ENCODE peak calls at places on chromosome 4, in seven cellular contexts. S is HCT116, F is SK-N-SH, D is K562, T is GM12878, H is H1, A is HepG2. J is an unnamed sample.

GRCh38 chr4:8093587-8094274 is 64.9 kb downstream of the ABLIM2 start:
- DNase-seq in D (no peak), A (no peak), S (no peak), H (no peak), F (no peak), T (no peak), J (no peak)

GRCh38 chr4:124526760-124527159 is 185.8 kb downstream of the ANKRD50 start:
- DNase-seq in S (no peak), F (no peak), T (no peak), A (peak; percentile 76), D (no peak), H (no peak), J (no peak)

GRCh38 chr4:8079916-8080753 is 78.5 kb downstream of the ABLIM2 start:
- DNase-seq in T (no peak), F (no peak), S (no peak), D (no peak), A (no peak), H (no peak), J (no peak)

GRCh38 chr4:98377626-98378025 is 116.4 kb downstream of the RAP1GDS1 start:
- DNase-seq in A (no peak), D (no peak), S (no peak), T (no peak), F (no peak), H (no peak), J (no peak)

GRCh38 chr4:100086766-100087431 is 103.4 kb downstream of the DDIT4L start:
- DNase-seq in A (no peak), H (no peak), D (no peak), S (no peak), F (no peak), T (no peak), J (no peak)

GRCh38 chr4:88143504-88143903 is 14.9 kb downstream of the ABCG2 start:
- DNase-seq in A (no peak), T (no peak), D (no peak), S (peak; percentile 68), F (no peak), H (no peak), J (no peak)

GRCh38 chr4:80614319-80614718 is 278.8 kb downstream of the CFAP299 start:
- DNase-seq in A (no peak), H (peak; percentile 2), F (no peak), S (no peak), D (no peak), T (no peak), J (no peak)

GRCh38 chr4:130574215-130574614 is 1478.3 kb downstream of the C4orf33 start:
- DNase-seq in F (no peak), H (no peak), A (no peak), T (no peak), D (no peak), S (no peak), J (no peak)

GRCh38 chr4:109921384-109921808 is 8.7 kb downstream of the EGF start:
- DNase-seq in T (no peak), A (no peak), H (no peak), S (no peak), D (no peak), F (no peak), J (no peak)

GRCh38 chr4:141158219-141158618 is 24.9 kb upstream of the RNF150 start:
- DNase-seq in T (no peak), A (peak; percentile 31), D (peak; percentile 32), F (peak; percentile 39), H (no peak), S (peak; percentile 33), J (peak; percentile 53)

GRCh38 chr4:53943345-53944085 is 120.9 kb downstream of the CHIC2 start:
- DNase-seq in T (no peak), F (no peak), A (no peak), H (no peak), D (no peak), S (peak; percentile 85), J (no peak)

GRCh38 chr4:74969507-74970474 is 36.9 kb downstream of the PARM1 start:
- DNase-seq in A (no peak), H (no peak), T (no peak), F (peak; percentile 20), D (no peak), S (no peak), J (no peak)

GRCh38 chr4:6658204-6658585 is 17.7 kb downstream of the MRFAP1 start:
- DNase-seq in F (no peak), D (no peak), H (no peak), A (no peak), S (no peak), T (no peak), J (no peak)

GRCh38 chr4:110414590-110414989 is 61.4 kb upstream of the ENPEP start:
- DNase-seq in H (no peak), F (no peak), S (no peak), T (no peak), D (no peak), A (no peak), J (no peak)

GRCh38 chr4:108592674-108592986 is 27.7 kb upstream of the RPL34 start:
- DNase-seq in S (no peak), D (no peak), H (no peak), A (peak; percentile 72), T (no peak), F (no peak), J (no peak)

GRCh38 chr4:3753711-3754412 is 12.3 kb upstream of the ADRA2C start:
- DNase-seq in A (no peak), S (no peak), F (no peak), H (no peak), T (no peak), D (no peak), J (no peak)

GRCh38 chr4:184814686-184815045 is 11.1 kb downstream of the ACSL1 start:
- DNase-seq in A (no peak), D (no peak), S (no peak), F (no peak), T (no peak), H (no peak), J (no peak)

GRCh38 chr4:26412381-26413372 is 77.6 kb downstream of the CCKAR start:
- DNase-seq in S (no peak), A (no peak), D (no peak), T (no peak), F (no peak), H (no peak), J (no peak)

GRCh38 chr4:5051210-5051691 is at the start of gene STK32B:
- DNase-seq in H (peak; percentile 57), T (no peak), A (no peak), F (peak; percentile 70), S (no peak), D (peak; percentile 59), J (peak; percentile 60)

GRCh38 chr4:118849867-118850812 is 14.2 kb upstream of the SEC24D start:
- DNase-seq in H (peak; percentile 62), D (no peak), A (no peak), T (no peak), S (no peak), F (no peak), J (peak; percentile 15)

GRCh38 chr4:7435411-7436095 is 823 bp upstream of the PSAPL1 start:
- DNase-seq in T (no peak), A (peak; percentile 44), D (no peak), S (no peak), F (no peak), H (no peak), J (no peak)

GRCh38 chr4:72971572-72971971 is 97.9 kb downstream of the COX18 start:
- DNase-seq in F (no peak), T (no peak), S (no peak), H (no peak), D (no peak), A (no peak), J (no peak)

GRCh38 chr4:72970756-72971155 is 98.8 kb downstream of the COX18 start:
- DNase-seq in D (no peak), A (no peak), T (no peak), H (no peak), S (no peak), F (no peak), J (no peak)

GRCh38 chr4:72974694-72975487 is 94.6 kb downstream of the COX18 start:
- DNase-seq in H (no peak), T (no peak), F (no peak), S (no peak), A (no peak), D (no peak), J (no peak)

GRCh38 chr4:72966652-72967051 is 102.9 kb downstream of the COX18 start:
- DNase-seq in D (no peak), H (no peak), A (no peak), S (no peak), T (no peak), F (no peak), J (no peak)

GRCh38 chr4:72969957-72970356 is 99.6 kb downstream of the COX18 start:
- DNase-seq in S (no peak), H (no peak), T (no peak), F (no peak), D (no peak), A (no peak), J (no peak)
- TF ChIP-seq JUND in S (no peak), H (no peak), T (no peak), F (no peak), D (no peak), A (no peak), J (no peak)

DNA sequence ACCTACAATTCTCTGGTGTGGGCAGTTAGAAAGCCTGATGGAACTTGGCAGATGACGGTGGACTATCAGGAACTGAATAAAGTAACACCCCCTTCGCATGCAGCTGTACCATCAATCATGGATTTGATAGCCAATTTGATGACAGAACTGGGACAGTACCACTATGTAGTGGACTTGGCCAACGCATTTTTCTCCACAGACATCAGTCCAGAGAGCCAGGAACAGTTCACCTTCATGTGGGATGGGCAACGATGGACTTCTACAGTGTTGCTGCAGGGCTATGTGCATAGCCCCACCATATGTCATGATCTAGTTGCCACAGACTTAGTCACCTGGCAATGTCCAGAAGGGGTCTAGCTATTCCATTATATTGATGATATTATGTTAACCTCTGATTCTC is 54.5 kb upstream of the CCDC149 start:
- DNase-seq in T (no peak), D (no peak), S (no peak), F (no peak), H (no peak), A (no peak), J (no peak)
- TF ChIP-seq JUND in T (no peak), D (no peak), S (no peak), F (no peak), H (no peak), A (no peak), J (no peak)

DNA sequence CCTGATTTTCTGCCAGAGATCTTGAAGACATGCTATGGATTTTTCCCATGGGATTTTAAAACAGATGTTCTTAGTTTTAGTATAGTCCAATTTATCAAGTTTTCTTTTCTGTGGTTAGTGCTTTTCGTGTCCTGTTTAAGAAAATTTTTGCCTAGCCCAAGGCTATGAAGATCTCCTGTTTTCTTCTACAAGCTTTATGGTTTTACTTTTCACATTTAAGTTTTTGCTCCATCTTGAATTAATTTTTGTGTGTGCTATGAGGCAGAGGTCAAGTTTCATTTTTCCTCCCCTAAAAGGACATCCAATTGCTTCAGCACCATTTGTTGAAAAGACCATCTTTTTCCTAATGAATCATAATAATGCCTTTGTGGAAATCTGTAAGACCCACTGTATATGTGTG is 65.6 kb downstream of the POLR2B start:
- DNase-seq in S (no peak), F (no peak), A (no peak), D (no peak), T (no peak), H (no peak), J (no peak)
- TF ChIP-seq JUND in S (no peak), F (no peak), A (no peak), D (no peak), T (no peak), H (no peak), J (no peak)

DNA sequence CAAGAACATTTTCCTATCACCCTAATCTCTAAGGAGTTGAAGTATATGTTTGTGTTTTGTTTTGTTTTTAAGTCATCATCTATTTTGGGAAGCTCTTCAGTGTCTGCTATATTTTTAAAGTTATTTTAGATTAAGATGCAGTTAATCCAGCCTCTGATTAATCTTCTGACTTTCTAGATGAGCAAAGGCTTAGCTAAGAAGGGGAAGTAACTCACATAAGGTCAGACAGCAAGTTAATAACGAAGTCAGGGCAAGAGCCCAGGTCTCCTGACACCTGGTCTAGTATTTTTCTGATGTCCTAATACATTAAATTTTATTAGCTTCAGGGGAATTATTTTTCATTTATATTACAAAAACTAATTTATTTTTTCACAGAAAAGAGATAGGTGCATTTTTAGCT is 168.5 kb downstream of the SOWAHB start:
- DNase-seq in F (no peak), A (no peak), T (no peak), S (no peak), H (no peak), D (no peak), J (no peak)
- TF ChIP-seq JUND in F (no peak), A (no peak), T (no peak), S (no peak), H (no peak), D (no peak), J (no peak)